ENCODE peak calls at places on chromosomes 4 and X, in six cellular contexts. T is adipocyte, L is GM23248, Z is testis, W is heart right ventricle, J is tibial nerve. P is an unnamed sample. For H3K36me3, the result is how much of the 10 kb centered on the place peaks cover.

GRCh38 chr4:139077567-139078355 is 62.2 kb downstream of the NOCT start:
- DNase-seq in Z (no peak), L (no peak), T (peak), J (no peak), W (no peak), P (no peak)

GRCh38 chrX:3518870-3519269 is 172.4 kb upstream of the MXRA5 start:
- DNase-seq in Z (no peak), L (peak), J (no peak), W (peak), T (peak), P (no peak)

GRCh38 chrX:97672138-97672537 is 788.4 kb downstream of the RPA4 start:
- DNase-seq in T (no peak), L (no peak), W (no peak), Z (no peak), J (no peak), P (no peak)

GRCh38 chr4:128220286-128221235 is 67.1 kb downstream of the PGRMC2 start:
- DNase-seq in J (no peak), L (peak), T (peak), Z (no peak), W (no peak), P (no peak)

GRCh38 chr4:145782756-145783155 is 102.8 kb downstream of the C4orf51 start:
- DNase-seq in Z (no peak), T (no peak), W (no peak), L (no peak), J (no peak), P (no peak)

GRCh38 chr4:3338321-3338838 is 45.6 kb downstream of the RGS12 start:
- DNase-seq in J (no peak), T (no peak), W (no peak), Z (no peak), L (no peak), P (no peak)

GRCh38 chr4:185359767-185360446 is 35.8 kb downstream of the LRP2BP start:
- DNase-seq in W (no peak), Z (no peak), L (peak), J (no peak), T (peak), P (no peak)

GRCh38 chrX:24396930-24397277 is 36.5 kb downstream of the SUPT20HL1 start:
- DNase-seq in T (peak), J (no peak), Z (no peak), L (peak), W (no peak), P (no peak)

GRCh38 chrX:140502491-140503229 is 2.2 kb downstream of the SOX3 start:
- DNase-seq in L (peak), J (no peak), W (no peak), T (peak), Z (no peak), P (no peak)

GRCh38 chrX:113548308-113549015 is 707.8 kb upstream of the AMOT start:
- DNase-seq in Z (no peak), J (no peak), L (no peak), W (no peak), T (no peak), P (no peak)

GRCh38 chrX:14673236-14673635 is 143.9 kb downstream of the GLRA2 start:
- DNase-seq in T (no peak), W (no peak), L (no peak), J (no peak), Z (no peak), P (no peak)

GRCh38 chr4:25993564-25994185 is 79.7 kb downstream of the SMIM20 start:
- DNase-seq in L (peak), T (no peak), Z (no peak), J (no peak), W (peak), P (no peak)

GRCh38 chrX:107542500-107542899 is 85.8 kb upstream of the PRPS1 start:
- DNase-seq in T (peak), L (peak), W (no peak), J (no peak), Z (peak), P (no peak)

GRCh38 chr4:3305610-3306371 is 13.0 kb downstream of the RGS12 start:
- DNase-seq in T (peak), L (peak), Z (no peak), J (peak), W (no peak), P (no peak)

GRCh38 chr4:123505077-123505456 is 108.5 kb downstream of the SPRY1 start:
- DNase-seq in Z (peak), T (peak), W (no peak), L (no peak), J (no peak), P (no peak)

GRCh38 chr4:2570036-2570435 is 33.6 kb downstream of the FAM193A start:
- DNase-seq in W (no peak), J (no peak), L (no peak), Z (no peak), T (no peak), P (no peak)

GRCh38 chr4:22897520-22898108 is 204.9 kb downstream of the GBA3 start:
- DNase-seq in Z (no peak), L (peak), T (peak), J (no peak), W (no peak), P (no peak)

GRCh38 chrX:9329056-9329455 is 135.8 kb upstream of the TBL1X start:
- DNase-seq in Z (no peak), J (no peak), T (no peak), L (no peak), W (no peak), P (no peak)

GRCh38 chr4:8858925-8859210 is 12.8 kb downstream of the HMX1 start:
- DNase-seq in J (no peak), T (no peak), W (no peak), Z (no peak), L (no peak), P (no peak)

GRCh38 chrX:31889028-31889427 is 817.2 kb upstream of the FTHL17 start:
- DNase-seq in Z (no peak), L (no peak), W (no peak), J (no peak), T (no peak), P (no peak)

GRCh38 chr4:122747883-122748282 is 15.4 kb downstream of the BBS12 start:
- DNase-seq in Z (no peak), T (peak), W (no peak), J (no peak), L (peak), P (no peak)

GRCh38 chr4:101393256-101393655 is 45.9 kb upstream of the PPP3CA start:
- DNase-seq in T (peak), Z (no peak), J (no peak), L (peak), W (no peak), P (no peak)

GRCh38 chr4:57037982-57038604 is 59.4 kb downstream of the POLR2B start:
- DNase-seq in L (peak), J (peak), Z (peak), T (peak), W (peak), P (no peak)

GRCh38 chr4:166169111-166169510 is 296.1 kb downstream of the TLL1 start:
- DNase-seq in Z (no peak), W (no peak), L (peak), J (no peak), T (no peak), P (no peak)

GRCh38 chr4:1792832-1793495 is at the start of gene FGFR3:
- DNase-seq in Z (peak), J (no peak), L (peak), T (peak), W (peak), P (peak)

GRCh38 chr4:87122252-87122651 is 98.2 kb downstream of the KLHL8 start:
- DNase-seq in L (no peak), W (no peak), T (peak), Z (no peak), J (no peak), P (no peak)
- H3K36me3 ChIP-seq in L (under half), W (half or more), T (under half), Z (under half), J (under half), P (under half)

DNA sequence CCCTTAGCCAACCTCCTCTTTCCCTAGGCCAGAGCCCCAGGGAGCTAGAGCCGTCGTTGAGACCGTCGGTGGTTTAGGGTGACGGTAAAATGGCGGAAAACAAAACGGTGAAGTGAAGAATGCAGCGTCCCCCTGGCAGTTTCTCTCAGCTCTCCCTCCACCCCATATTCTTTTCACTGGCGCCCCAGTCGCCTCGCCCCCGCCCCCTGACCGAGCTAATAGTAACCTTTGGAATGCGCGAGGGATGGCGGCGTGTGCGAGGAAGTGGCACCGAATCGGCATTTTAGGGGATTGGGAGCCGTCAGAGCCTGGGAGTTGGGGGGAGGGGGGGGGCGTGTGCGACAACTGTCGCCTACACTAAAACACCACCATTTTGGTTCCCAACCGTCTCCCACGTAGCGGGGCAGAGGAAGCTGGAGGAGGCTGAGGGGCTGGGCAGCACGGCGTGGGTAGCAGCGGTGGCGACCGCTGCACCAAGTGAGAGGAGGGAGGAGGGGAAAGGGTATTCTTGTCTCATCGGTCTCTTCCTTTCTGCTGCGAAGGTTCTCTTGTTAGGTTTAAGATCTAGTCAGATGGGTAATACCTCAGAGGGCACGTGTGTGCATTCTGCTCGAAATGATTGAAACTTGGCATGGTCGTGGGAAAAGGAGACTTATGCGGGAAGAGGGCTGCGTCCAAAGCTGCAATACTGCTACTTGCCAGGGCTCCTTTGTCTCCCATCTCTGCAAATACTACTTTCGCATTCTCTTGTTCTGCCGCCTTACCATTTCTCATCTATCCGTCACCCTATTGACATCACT is 820 bp downstream of the ZNF711 start:
- DNase-seq in W (no peak), Z (peak), L (peak), J (no peak), T (peak), P (peak)
- H3K4me3 ChIP-seq in W (peak), Z (peak), L (peak), J (peak), T (peak), P (peak)

DNA sequence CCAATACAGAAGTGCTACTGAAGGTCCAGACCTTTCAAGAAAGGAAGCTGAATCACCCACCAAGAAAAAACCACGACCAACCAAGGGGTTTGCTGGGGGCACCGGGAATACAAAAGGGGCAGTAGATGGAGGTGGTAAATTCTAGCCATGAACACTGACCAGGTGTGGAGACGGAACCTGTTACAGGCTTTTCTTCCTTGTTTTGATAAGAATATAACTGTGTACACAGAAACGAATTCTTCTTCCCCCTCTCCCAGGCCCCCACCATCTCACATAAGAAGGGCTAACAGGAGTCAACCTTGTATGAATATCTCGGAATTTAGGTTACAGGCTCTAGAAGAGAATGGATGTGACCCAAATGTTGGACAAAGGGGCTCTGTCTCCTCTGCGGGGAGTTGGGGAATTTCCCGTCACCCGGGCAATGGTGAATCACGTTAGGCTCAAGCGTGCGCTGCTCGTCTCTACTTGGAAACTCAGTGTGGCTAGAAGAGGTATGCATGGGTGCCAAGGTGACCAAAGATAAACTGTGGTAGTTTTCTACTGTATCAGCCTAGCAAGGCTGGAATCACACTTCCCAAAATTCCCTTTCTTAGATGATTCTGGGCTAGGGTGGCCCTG is 87.0 kb downstream of the AFAP1 start:
- DNase-seq in Z (peak), L (no peak), T (no peak), J (peak), W (no peak), P (no peak)
- H3K36me3 ChIP-seq in Z (under half), L (half or more), T (half or more), J (under half), W (under half), P (under half)

DNA sequence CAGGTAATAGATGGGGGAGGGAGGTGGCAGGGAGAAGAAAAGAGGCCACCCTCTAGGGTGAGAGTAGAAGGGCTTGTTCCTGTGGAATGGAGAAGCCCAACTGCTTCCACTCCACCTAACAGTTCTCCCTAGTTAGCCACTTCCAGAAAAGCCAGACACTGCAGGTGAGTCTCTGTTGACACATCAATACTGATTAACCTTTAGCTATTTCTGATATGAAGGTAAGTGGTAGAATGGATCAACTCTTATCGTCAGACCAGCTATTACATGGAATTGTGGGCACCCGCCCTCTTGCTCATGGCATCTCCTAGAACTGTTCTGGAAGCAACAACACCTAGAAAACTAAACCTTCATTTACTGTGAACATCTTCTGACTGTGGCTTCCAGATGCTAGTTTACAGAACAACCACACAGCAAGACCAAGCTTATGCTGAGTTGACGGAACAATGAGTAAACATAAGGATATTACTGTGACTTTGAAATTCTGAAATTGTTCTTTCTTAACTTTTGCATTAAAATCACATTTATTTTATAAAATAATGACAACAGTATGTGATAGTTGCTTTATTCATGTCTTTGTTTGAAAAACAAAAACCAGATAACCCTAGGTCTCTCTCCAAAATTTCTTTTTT is 44.7 kb downstream of the ANXA3 start:
- DNase-seq in W (no peak), T (no peak), L (no peak), Z (no peak), J (no peak), P (no peak)
- H3K4me3 ChIP-seq in W (no peak), T (no peak), L (no peak), Z (no peak), J (no peak), P (no peak)